ENCODE peak calls at places on chromosomes 1 and 21, in seven cellular contexts. One of them, this sample, is unnamed.

GRCh38 chr1:3912809-3913685 is 13.0 kb upstream of the C1orf174 start:
- DNase-seq in bronchial epithelial cell: no peak
- DNase-seq in fibroblast of mammary gland: no peak
- DNase-seq in NCI-H1436: no peak
- DNase-seq in activated CD4-positive, alpha-beta T cell treated with anti-CD3 and anti-CD28 coated beads, Interleukin-2, amount 50 U/mL, for 48 hours: no peak
- DNase-seq in CD8-positive, alpha-beta T cell: no peak
- DNase-seq in NCI-H524 treated with DMSO at 0.1 percent for 48 hours: no peak
- DNase-seq in this sample: no peak

GRCh38 chr1:64235133-64235532 is 31.7 kb downstream of the UBE2U start:
- DNase-seq in bronchial epithelial cell: peak
- DNase-seq in CD8-positive, alpha-beta T cell: no peak
- DNase-seq in NCI-H524 treated with DMSO at 0.1 percent for 48 hours: no peak
- DNase-seq in fibroblast of mammary gland: no peak
- DNase-seq in activated CD4-positive, alpha-beta T cell treated with anti-CD3 and anti-CD28 coated beads, Interleukin-2, amount 50 U/mL, for 48 hours: no peak
- DNase-seq in NCI-H1436: no peak
- DNase-seq in this sample: no peak

GRCh38 chr1:145908653-145909052 is 1.2 kb downstream of the ITGA10 start:
- DNase-seq in fibroblast of mammary gland: peak
- DNase-seq in activated CD4-positive, alpha-beta T cell treated with anti-CD3 and anti-CD28 coated beads, Interleukin-2, amount 50 U/mL, for 48 hours: no peak
- DNase-seq in CD8-positive, alpha-beta T cell: no peak
- DNase-seq in NCI-H524 treated with DMSO at 0.1 percent for 48 hours: no peak
- DNase-seq in NCI-H1436: no peak
- DNase-seq in bronchial epithelial cell: no peak
- DNase-seq in this sample: no peak

GRCh38 chr21:41958886-41959563 is 5.2 kb upstream of the C2CD2 start:
- DNase-seq in NCI-H1436: no peak
- DNase-seq in NCI-H524 treated with DMSO at 0.1 percent for 48 hours: no peak
- DNase-seq in bronchial epithelial cell: peak
- DNase-seq in fibroblast of mammary gland: no peak
- DNase-seq in activated CD4-positive, alpha-beta T cell treated with anti-CD3 and anti-CD28 coated beads, Interleukin-2, amount 50 U/mL, for 48 hours: no peak
- DNase-seq in CD8-positive, alpha-beta T cell: no peak
- DNase-seq in this sample: no peak

GRCh38 chr1:60911980-60912692 is 170.2 kb upstream of the NFIA start:
- DNase-seq in NCI-H524 treated with DMSO at 0.1 percent for 48 hours: peak
- DNase-seq in fibroblast of mammary gland: no peak
- DNase-seq in bronchial epithelial cell: no peak
- DNase-seq in activated CD4-positive, alpha-beta T cell treated with anti-CD3 and anti-CD28 coated beads, Interleukin-2, amount 50 U/mL, for 48 hours: no peak
- DNase-seq in CD8-positive, alpha-beta T cell: no peak
- DNase-seq in NCI-H1436: peak
- DNase-seq in this sample: peak

GRCh38 chr1:6998267-6998666 is 213.0 kb downstream of the CAMTA1 start:
- DNase-seq in NCI-H524 treated with DMSO at 0.1 percent for 48 hours: peak
- DNase-seq in bronchial epithelial cell: no peak
- DNase-seq in NCI-H1436: peak
- DNase-seq in CD8-positive, alpha-beta T cell: no peak
- DNase-seq in fibroblast of mammary gland: no peak
- DNase-seq in activated CD4-positive, alpha-beta T cell treated with anti-CD3 and anti-CD28 coated beads, Interleukin-2, amount 50 U/mL, for 48 hours: no peak
- DNase-seq in this sample: no peak

GRCh38 chr1:176996455-176997090 is 167.9 kb downstream of the ASTN1 start:
- DNase-seq in CD8-positive, alpha-beta T cell: no peak
- DNase-seq in bronchial epithelial cell: no peak
- DNase-seq in NCI-H524 treated with DMSO at 0.1 percent for 48 hours: no peak
- DNase-seq in fibroblast of mammary gland: peak
- DNase-seq in activated CD4-positive, alpha-beta T cell treated with anti-CD3 and anti-CD28 coated beads, Interleukin-2, amount 50 U/mL, for 48 hours: no peak
- DNase-seq in NCI-H1436: no peak
- DNase-seq in this sample: no peak

GRCh38 chr1:234862944-234863515 is 253.1 kb upstream of the IRF2BP2 start:
- DNase-seq in bronchial epithelial cell: peak
- DNase-seq in fibroblast of mammary gland: peak
- DNase-seq in CD8-positive, alpha-beta T cell: no peak
- DNase-seq in activated CD4-positive, alpha-beta T cell treated with anti-CD3 and anti-CD28 coated beads, Interleukin-2, amount 50 U/mL, for 48 hours: no peak
- DNase-seq in NCI-H524 treated with DMSO at 0.1 percent for 48 hours: no peak
- DNase-seq in NCI-H1436: no peak
- DNase-seq in this sample: peak

This sample was measured in Right ventricle myocardium superior.